ENCODE peak calls at places on chromosomes 6 and 20, in five cellular contexts. Q, G, O, P and E are unnamed samples.

GRCh38 chr6:135323202-135323668 is 142.1 kb downstream of the MYB start:
- DNase-seq in P (no peak), Q (no peak), O (no peak), G (no peak), E (no peak)

GRCh38 chr20:9261781-9262180 is 192.9 kb downstream of the PLCB4 start:
- DNase-seq in O (no peak), Q (no peak), P (no peak), G (no peak), E (no peak)

GRCh38 chr6:116246089-116246488 is 7.8 kb downstream of the TSPYL4 start:
- DNase-seq in O (no peak), P (no peak), Q (no peak), G (no peak), E (no peak)

GRCh38 chr6:110761371-110761770 is 53.9 kb downstream of the CDK19 start:
- DNase-seq in G (no peak), Q (no peak), P (no peak), O (no peak), E (no peak)

GRCh38 chr6:36204068-36204753 is 7.7 kb downstream of the BRPF3 start:
- DNase-seq in G (no peak), P (no peak), O (no peak), Q (no peak), E (no peak)

GRCh38 chr6:133132583-133132982 is 108.6 kb upstream of the EYA4 start:
- DNase-seq in G (no peak), O (no peak), P (no peak), Q (no peak), E (no peak)

GRCh38 chr6:18362058-18362561 is 25.0 kb upstream of the RNF144B start:
- DNase-seq in G (no peak), P (no peak), Q (no peak), O (no peak), E (no peak)

GRCh38 chr20:43191946-43192847 is 2.5 kb upstream of the PTPRT start:
- DNase-seq in Q (no peak), G (no peak), O (peak), P (peak), E (no peak)

GRCh38 chr6:170108456-170108855 is 182.4 kb downstream of the DLL1 start:
- DNase-seq in O (peak), G (peak), P (no peak), Q (no peak), E (peak)

DNA sequence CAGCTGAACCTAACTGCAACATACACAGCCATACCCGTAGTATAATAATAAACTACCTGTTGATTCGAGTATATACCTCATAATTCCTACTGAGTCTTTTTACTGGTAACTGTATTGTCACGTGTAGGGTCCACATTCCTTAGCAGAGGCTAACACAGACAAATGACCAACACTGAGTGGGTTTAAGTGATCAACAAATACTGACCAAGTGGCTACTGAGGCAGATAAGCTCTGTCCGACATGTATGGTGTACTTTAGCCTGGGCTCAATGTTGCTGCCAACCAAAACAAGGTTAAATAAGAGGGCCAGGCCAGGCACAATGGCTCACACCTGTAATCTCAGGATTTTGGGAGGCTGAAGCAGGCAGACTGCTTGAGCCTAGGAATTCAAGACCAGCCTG is 12.7 kb downstream of the ELOVL5 start:
- DNase-seq in P (no peak), O (no peak), G (no peak), Q (no peak), E (no peak)
- H3K4me3 ChIP-seq in P (no peak), O (peak), G (no peak), Q (no peak), E (no peak)

GRCh38 chr6:12748411-12748810 is 31.8 kb downstream of the PHACTR1 start:
- DNase-seq in O (no peak), G (no peak), Q (no peak), P (no peak), E (no peak)

GRCh38 chr6:12748815-12749521 is 32.4 kb downstream of the PHACTR1 start:
- DNase-seq in P (no peak), Q (no peak), O (no peak), G (no peak), E (no peak)

GRCh38 chr6:12751694-12752304 is 35.2 kb downstream of the PHACTR1 start:
- DNase-seq in O (peak), P (peak), G (no peak), Q (peak), E (no peak)

GRCh38 chr6:12750416-12750815 is 33.8 kb downstream of the PHACTR1 start:
- DNase-seq in P (no peak), G (no peak), Q (no peak), O (no peak), E (no peak)

GRCh38 chr6:12749531-12750379 is 33.2 kb downstream of the PHACTR1 start:
- DNase-seq in O (no peak), Q (no peak), P (no peak), G (no peak), E (no peak)
- H3K4me3 ChIP-seq in O (peak), Q (no peak), P (no peak), G (no peak), E (peak)

GRCh38 chr6:168313371-168314028 is 6.1 kb downstream of the DACT2 start:
- DNase-seq in Q (no peak), O (no peak), G (no peak), P (peak), E (no peak)
- H3K4me3 ChIP-seq in Q (no peak), O (no peak), G (no peak), P (no peak), E (no peak)

DNA sequence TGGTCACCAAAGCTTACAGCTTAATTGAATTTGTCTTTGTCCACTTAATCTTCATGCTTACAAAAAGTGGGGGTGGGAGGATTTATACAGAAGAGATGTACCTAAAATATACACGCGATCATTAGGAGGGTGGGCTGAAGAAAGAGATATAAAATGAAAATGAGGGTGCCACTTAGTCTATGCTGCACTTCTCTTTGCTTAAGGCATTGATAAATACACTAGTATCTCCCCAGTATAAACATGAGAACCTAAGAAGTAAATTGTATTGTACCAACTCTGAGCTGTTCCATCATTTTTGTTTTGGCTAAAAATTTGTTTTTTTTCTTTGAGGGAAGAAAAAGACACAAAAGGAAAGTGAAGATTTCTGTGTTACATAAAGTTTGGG is 170.8 kb upstream of the ZNF217 start:
- DNase-seq in G (no peak), O (no peak), Q (no peak), P (no peak), E (no peak)
- H3K4me3 ChIP-seq in G (no peak), O (no peak), Q (no peak), P (no peak), E (peak)

GRCh38 chr6:44254201-44254956 is 2.9 kb downstream of the SLC35B2 start:
- DNase-seq in Q (no peak), O (no peak), P (no peak), G (no peak), E (no peak)
- H3K4me3 ChIP-seq in Q (no peak), O (no peak), P (no peak), G (no peak), E (no peak)

GRCh38 chr20:23125625-23126191 is 39.6 kb upstream of the CD93 start:
- DNase-seq in G (no peak), P (peak), O (no peak), Q (no peak), E (no peak)
- H3K4me3 ChIP-seq in G (no peak), P (no peak), O (no peak), Q (no peak), E (no peak)

GRCh38 chr20:4810446-4811019 is 88.8 kb downstream of the PRND start:
- DNase-seq in G (no peak), P (no peak), Q (no peak), O (no peak), E (no peak)

GRCh38 chr20:4811661-4812181 is 90.0 kb downstream of the PRND start:
- DNase-seq in Q (no peak), G (peak), O (peak), P (no peak), E (no peak)

GRCh38 chr20:4811257-4811656 is 89.5 kb downstream of the PRND start:
- DNase-seq in O (no peak), G (no peak), Q (no peak), P (no peak), E (no peak)

GRCh38 chr20:4809707-4810106 is 88.0 kb downstream of the PRND start:
- DNase-seq in G (no peak), O (no peak), P (no peak), Q (no peak), E (no peak)

DNA sequence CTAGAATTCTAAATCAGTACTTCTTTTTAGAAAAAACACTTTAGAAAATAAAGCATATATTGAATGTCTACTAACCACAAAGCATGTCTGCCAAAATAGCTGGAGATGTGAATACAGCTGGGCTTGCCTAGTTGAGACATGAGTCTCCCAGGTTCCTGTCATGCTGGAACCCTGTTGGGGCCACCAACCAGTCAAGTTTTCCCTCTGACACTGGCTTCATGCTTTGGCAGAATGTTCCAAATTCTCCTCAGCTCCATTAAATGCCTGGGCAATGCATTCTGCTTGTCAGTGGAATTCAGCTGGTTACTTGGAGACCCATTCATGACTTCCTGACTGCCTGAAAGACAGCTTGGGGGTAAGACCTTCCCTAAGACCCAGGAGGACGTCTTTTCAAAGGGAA is 87.2 kb downstream of the PRND start:
- DNase-seq in O (no peak), Q (no peak), P (no peak), G (no peak), E (no peak)
- H3K4me3 ChIP-seq in O (no peak), Q (no peak), P (no peak), G (no peak), E (no peak)